ENCODE peak calls at places on chromosomes 2 and 18, in nine cellular contexts. C is fibroblast of lung, L is HepG2, X is lower lobe of right lung, A is cardiac muscle cell, F is neural progenitor cell, G is pancreas, P is ovary, J is SJSA1. D is an unnamed sample. For H3K4me1, the result is how much of the 10 kb centered on the place peaks cover.

GRCh38 chr2:6423944-6424343 is 441.8 kb downstream of the CMPK2 start:
- DNase-seq in C (no peak), L (no peak), X (no peak), A (no peak), F (no peak), G (no peak), P (no peak), J (no peak), D (no peak)

GRCh38 chr2:60459896-60460295 is 93.6 kb downstream of the BCL11A start:
- DNase-seq in C (no peak), L (no peak), X (no peak), A (no peak), F (no peak), G (no peak), P (no peak), J (no peak), D (no peak)

GRCh38 chr2:23757686-23758433 is 169.1 kb downstream of the ATAD2B start:
- DNase-seq in C (peak), L (peak), X (no peak), A (no peak), F (no peak), G (no peak), P (no peak), J (peak), D (peak)

GRCh38 chr2:160418398-160418765 is 75.2 kb downstream of the RBMS1 start:
- DNase-seq in C (no peak), L (no peak), X (no peak), A (no peak), F (no peak), G (no peak), P (no peak), J (no peak), D (no peak)

GRCh38 chr2:68971591-68972231 is 2.7 kb upstream of the GKN1 start:
- DNase-seq in C (peak), L (no peak), X (no peak), A (no peak), F (no peak), G (no peak), P (no peak), J (peak), D (peak)

GRCh38 chr18:23108496-23108895 is 26.8 kb upstream of the CABLES1 start:
- DNase-seq in C (no peak), L (no peak), X (no peak), A (no peak), F (no peak), G (no peak), P (no peak), J (no peak), D (no peak)

GRCh38 chr2:75403991-75404428 is 156.7 kb downstream of the EVA1A start:
- DNase-seq in C (peak), L (peak), X (no peak), A (peak), F (peak), G (no peak), P (no peak), J (no peak), D (peak)

GRCh38 chr2:215847718-215848117 is 165.6 kb downstream of the MREG start:
- DNase-seq in C (no peak), L (no peak), X (no peak), A (no peak), F (no peak), G (no peak), P (no peak), J (no peak), D (no peak)

GRCh38 chr2:1653137-1653789 is 91.1 kb downstream of the PXDN start:
- DNase-seq in C (peak), L (no peak), X (peak), A (no peak), F (no peak), G (no peak), P (peak), J (peak), D (no peak)

GRCh38 chr18:23137788-23138216 is 2.5 kb downstream of the CABLES1 start:
- DNase-seq in C (no peak), L (no peak), X (no peak), A (no peak), F (no peak), G (no peak), P (no peak), J (no peak), D (peak)

GRCh38 chr2:23563673-23564617 is 179.0 kb downstream of the KLHL29 start:
- DNase-seq in C (peak), L (no peak), X (peak), A (no peak), F (peak), G (peak), P (peak), J (no peak), D (no peak)

GRCh38 chr2:209609531-209609930 is 162.1 kb upstream of the UNC80 start:
- DNase-seq in C (no peak), L (no peak), X (no peak), A (no peak), F (no peak), G (no peak), P (no peak), J (no peak), D (no peak)

GRCh38 chr18:4068552-4069158 is 386.5 kb downstream of the DLGAP1 start:
- DNase-seq in C (peak), L (peak), X (no peak), A (peak), F (peak), G (peak), P (peak), J (no peak), D (peak)

GRCh38 chr18:23838801-23839366 is 149.6 kb downstream of the LAMA3 start:
- DNase-seq in C (no peak), L (no peak), X (no peak), A (no peak), F (no peak), G (no peak), P (no peak), J (no peak), D (no peak)

GRCh38 chr2:191316246-191316645 is 71.0 kb downstream of the MYO1B start:
- DNase-seq in C (peak), L (no peak), X (no peak), A (no peak), F (no peak), G (no peak), P (no peak), J (no peak), D (no peak)

GRCh38 chr18:69963196-69963595 is 15.5 kb upstream of the CD226 start:
- DNase-seq in C (no peak), L (no peak), X (no peak), A (no peak), F (no peak), G (no peak), P (no peak), J (no peak), D (no peak)

GRCh38 chr2:163611557-163611906 is 124.3 kb downstream of the FIGN start:
- DNase-seq in C (no peak), L (no peak), X (no peak), A (no peak), F (no peak), G (no peak), P (no peak), J (no peak), D (no peak)

GRCh38 chr2:114113527-114113926 is 223.6 kb downstream of the ACTR3 start:
- DNase-seq in C (no peak), L (no peak), X (no peak), A (no peak), F (peak), G (no peak), P (no peak), J (no peak), D (no peak)

GRCh38 chr2:113160962-113161361 is 12.8 kb upstream of the PSD4 start:
- DNase-seq in C (no peak), L (no peak), X (no peak), A (no peak), F (no peak), G (peak), P (no peak), J (peak), D (no peak)

GRCh38 chr2:71556811-71557210 is 103.5 kb downstream of the DYSF start:
- DNase-seq in C (no peak), L (no peak), X (no peak), A (no peak), F (no peak), G (no peak), P (no peak), J (no peak), D (no peak)

GRCh38 chr2:213317929-213318328 is 33.7 kb downstream of the SPAG16 start:
- DNase-seq in C (peak), L (no peak), X (no peak), A (no peak), F (no peak), G (no peak), P (no peak), J (no peak), D (no peak)

GRCh38 chr2:150939087-150939486 is 322.6 kb downstream of the RBM43 start:
- DNase-seq in C (no peak), L (no peak), X (no peak), A (peak), F (no peak), G (no peak), P (no peak), J (no peak), D (no peak)

GRCh38 chr2:207632575-207633492 is 7.6 kb upstream of the METTL21A start:
- DNase-seq in C (peak), L (peak), X (peak), A (no peak), F (no peak), G (no peak), P (no peak), J (no peak), D (no peak)

GRCh38 chr2:217610411-217610814 is 392.4 kb downstream of the TNS1 start:
- DNase-seq in C (no peak), L (no peak), X (no peak), A (no peak), F (no peak), G (no peak), P (no peak), J (no peak), D (peak)

GRCh38 chr2:54545700-54546450 is 89.7 kb downstream of the SPTBN1 start:
- DNase-seq in C (peak), L (peak), X (no peak), A (no peak), F (no peak), G (no peak), P (no peak), J (no peak), D (peak)

GRCh38 chr2:197620113-197620512 is 55.3 kb downstream of the RFTN2 start:
- DNase-seq in C (no peak), L (no peak), X (no peak), A (peak), F (no peak), G (no peak), P (no peak), J (no peak), D (no peak)

GRCh38 chr2:26757873-26758789 is 6.0 kb upstream of the SLC35F6 start:
- DNase-seq in C (peak), L (peak), X (no peak), A (no peak), F (no peak), G (peak), P (peak), J (peak), D (peak)

GRCh38 chr2:43083710-43084698 is 142.4 kb downstream of the ZFP36L2 start:
- DNase-seq in C (peak), L (no peak), X (no peak), A (peak), F (peak), G (no peak), P (peak), J (peak), D (no peak)

GRCh38 chr2:41932241-41933034 is 115.4 kb upstream of the PKDCC start:
- DNase-seq in C (peak), L (no peak), X (peak), A (peak), F (no peak), G (peak), P (peak), J (peak), D (no peak)

GRCh38 chr2:78063246-78064020 is 541.3 kb upstream of the LRRTM4 start:
- DNase-seq in C (no peak), L (no peak), X (no peak), A (no peak), F (no peak), G (no peak), P (no peak), J (no peak), D (no peak)

GRCh38 chr2:19244460-19245363 is 113.7 kb downstream of the OSR1 start:
- DNase-seq in C (no peak), L (no peak), X (no peak), A (no peak), F (no peak), G (no peak), P (no peak), J (no peak), D (no peak)

GRCh38 chr2:63842149-63843061 is 709 bp downstream of the UGP2 start:
- DNase-seq in C (peak), L (peak), X (no peak), A (peak), F (peak), G (peak), P (peak), J (no peak), D (peak)

GRCh38 chr2:28342081-28342967 is 50.3 kb upstream of the FOSL2 start:
- DNase-seq in C (peak), L (peak), X (peak), A (peak), F (no peak), G (peak), P (peak), J (peak), D (no peak)

GRCh38 chr2:109563294-109563693 is 50.5 kb downstream of the SEPTIN10 start:
- DNase-seq in C (no peak), L (no peak), X (no peak), A (no peak), F (no peak), G (no peak), P (no peak), J (no peak), D (no peak)

GRCh38 chr2:105803337-105803736 is 58.6 kb downstream of the NCK2 start:
- DNase-seq in C (no peak), L (no peak), X (no peak), A (no peak), F (no peak), G (no peak), P (no peak), J (no peak), D (peak)

GRCh38 chr2:11582526-11583202 is 48.8 kb downstream of the GREB1 start:
- DNase-seq in C (peak), L (peak), X (no peak), A (peak), F (peak), G (peak), P (peak), J (peak), D (peak)

GRCh38 chr2:128501700-128502099 is 183.0 kb upstream of the HS6ST1 start:
- DNase-seq in C (no peak), L (no peak), X (no peak), A (no peak), F (no peak), G (peak), P (no peak), J (peak), D (no peak)

GRCh38 chr2:128504242-128505149 is 185.8 kb upstream of the HS6ST1 start:
- DNase-seq in C (no peak), L (no peak), X (no peak), A (no peak), F (no peak), G (peak), P (no peak), J (peak), D (no peak)

GRCh38 chr2:128501022-128501690 is 182.5 kb upstream of the HS6ST1 start:
- DNase-seq in C (no peak), L (no peak), X (no peak), A (no peak), F (no peak), G (peak), P (no peak), J (peak), D (no peak)

GRCh38 chr2:128503358-128504241 is 184.9 kb upstream of the HS6ST1 start:
- DNase-seq in C (no peak), L (no peak), X (no peak), A (no peak), F (no peak), G (peak), P (no peak), J (peak), D (no peak)

GRCh38 chr2:128502638-128503246 is 184.1 kb upstream of the HS6ST1 start:
- DNase-seq in C (no peak), L (no peak), X (no peak), A (no peak), F (no peak), G (peak), P (no peak), J (peak), D (no peak)
- H3K4me1 ChIP-seq in C (under half), L (under half), X (under half), A (under half), F (under half), G (under half), P (under half), J (under half), D (under half)

GRCh38 chr18:65938592-65939372 is 188.0 kb downstream of the CDH7 start:
- DNase-seq in C (peak), L (peak), X (no peak), A (peak), F (peak), G (peak), P (no peak), J (no peak), D (peak)

GRCh38 chr18:65937180-65937579 is 186.4 kb downstream of the CDH7 start:
- DNase-seq in C (no peak), L (no peak), X (no peak), A (no peak), F (no peak), G (no peak), P (no peak), J (no peak), D (no peak)

GRCh38 chr18:65941482-65941881 is 190.7 kb downstream of the CDH7 start:
- DNase-seq in C (no peak), L (no peak), X (no peak), A (no peak), F (no peak), G (no peak), P (no peak), J (no peak), D (no peak)

GRCh38 chr18:65934874-65935273 is 184.1 kb downstream of the CDH7 start:
- DNase-seq in C (no peak), L (no peak), X (no peak), A (no peak), F (no peak), G (peak), P (no peak), J (no peak), D (no peak)

GRCh38 chr18:65936678-65937077 is 185.9 kb downstream of the CDH7 start:
- DNase-seq in C (no peak), L (no peak), X (no peak), A (no peak), F (no peak), G (no peak), P (no peak), J (no peak), D (no peak)
- H3K4me1 ChIP-seq in C (under half), L (under half), X (under half), A (under half), F (under half), G (under half), P (under half), J (under half), D (under half)

DNA sequence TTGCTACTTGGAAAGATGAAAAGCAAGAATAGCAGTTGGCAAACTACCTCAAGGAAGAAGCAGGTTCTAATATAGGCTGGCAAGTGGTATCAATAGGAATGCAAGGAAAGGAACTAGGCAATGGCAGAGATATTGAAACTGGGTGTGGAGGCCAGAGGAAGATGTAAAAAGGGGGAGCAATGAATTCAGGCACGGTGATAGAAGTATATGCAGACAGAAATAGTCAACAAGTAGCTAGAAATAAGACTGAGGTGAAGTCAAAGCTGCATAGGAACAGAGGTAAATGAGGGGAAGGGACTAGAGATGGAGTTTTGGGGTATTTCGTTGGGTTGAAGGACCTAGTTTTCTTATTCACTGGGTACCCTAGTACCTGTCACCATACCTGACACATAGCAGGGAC is 4.1 kb downstream of the PCBP1 start:
- DNase-seq in C (no peak), L (no peak), X (no peak), A (no peak), F (no peak), G (no peak), P (no peak), J (no peak), D (no peak)
- H3K4me1 ChIP-seq in C (under half), L (under half), X (under half), A (under half), F (under half), G (under half), P (under half), J (under half), D (under half)

GRCh38 chr2:20424300-20425290 is 22.3 kb upstream of the RHOB start:
- DNase-seq in C (peak), L (no peak), X (peak), A (no peak), F (no peak), G (no peak), P (no peak), J (peak), D (no peak)

GRCh38 chr2:20423847-20424246 is 23.0 kb upstream of the RHOB start:
- DNase-seq in C (no peak), L (no peak), X (no peak), A (no peak), F (no peak), G (no peak), P (no peak), J (no peak), D (no peak)

GRCh38 chr2:20425371-20425881 is 21.4 kb upstream of the RHOB start:
- DNase-seq in C (peak), L (no peak), X (no peak), A (no peak), F (no peak), G (no peak), P (no peak), J (no peak), D (no peak)

GRCh38 chr2:20427931-20428526 is 18.8 kb upstream of the RHOB start:
- DNase-seq in C (no peak), L (no peak), X (no peak), A (no peak), F (no peak), G (peak), P (peak), J (no peak), D (no peak)

GRCh38 chr2:20425884-20426283 is 21.0 kb upstream of the RHOB start:
- DNase-seq in C (peak), L (no peak), X (no peak), A (no peak), F (no peak), G (no peak), P (no peak), J (no peak), D (no peak)
- H3K4me1 ChIP-seq in C (under half), L (half or more), X (half or more), A (under half), F (under half), G (under half), P (under half), J (half or more), D (under half)

GRCh38 chr2:121502246-121502645 is 28.4 kb upstream of the RNU4ATAC start:
- DNase-seq in C (peak), L (no peak), X (no peak), A (no peak), F (no peak), G (no peak), P (no peak), J (peak), D (no peak)

GRCh38 chr2:121501070-121501469 is 29.6 kb upstream of the RNU4ATAC start:
- DNase-seq in C (peak), L (no peak), X (no peak), A (no peak), F (no peak), G (no peak), P (no peak), J (no peak), D (no peak)

GRCh38 chr2:121504316-121504715 is 26.4 kb upstream of the RNU4ATAC start:
- DNase-seq in C (no peak), L (no peak), X (no peak), A (no peak), F (no peak), G (no peak), P (no peak), J (no peak), D (no peak)

GRCh38 chr2:121502781-121503180 is 27.9 kb upstream of the RNU4ATAC start:
- DNase-seq in C (peak), L (no peak), X (no peak), A (no peak), F (no peak), G (no peak), P (no peak), J (no peak), D (no peak)

DNA sequence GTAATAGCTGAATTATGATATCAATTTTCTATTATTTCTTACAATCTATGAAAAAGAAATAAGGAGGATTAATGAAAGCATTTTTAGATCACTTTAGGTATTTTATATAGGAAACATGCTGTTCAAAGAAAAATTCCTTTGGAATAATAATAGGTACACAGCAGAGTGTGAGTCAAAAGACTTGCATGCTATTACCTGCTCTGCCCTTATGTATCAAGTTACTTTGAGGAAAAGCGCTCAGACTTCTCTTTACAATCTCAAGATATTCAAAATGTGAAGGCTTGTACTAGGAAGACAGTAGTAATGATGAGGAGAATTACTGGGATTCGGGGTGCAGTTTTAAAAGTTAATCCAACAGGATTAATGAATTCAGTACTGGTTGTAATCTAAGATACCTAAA is 29.1 kb upstream of the RNU4ATAC start:
- DNase-seq in C (no peak), L (no peak), X (no peak), A (no peak), F (no peak), G (no peak), P (no peak), J (no peak), D (no peak)
- H3K4me1 ChIP-seq in C (under half), L (under half), X (under half), A (under half), F (under half), G (under half), P (under half), J (under half), D (under half)

D was measured in small intestine.